ENCODE peak calls at places on chromosome 19, in six cellular contexts. Y, D, P, Z, S and L are unnamed samples.

GRCh38 chr19:49442793-49443365 is 1.6 kb upstream of the SLC17A7 start:
- DNase-seq in Y (peak), P (peak), S (peak), D (peak), Z (peak), L (peak)

GRCh38 chr19:15584541-15585115 is 30.4 kb upstream of the CYP4F8 start:
- DNase-seq in D (peak), Z (peak), Y (peak), S (peak), P (peak), L (peak)

GRCh38 chr19:10393137-10393536 is 10.2 kb downstream of the CDC37 start:
- DNase-seq in D (no peak), Y (peak), P (no peak), Z (no peak), S (peak), L (no peak)

GRCh38 chr19:10230155-10230903 is 802 bp downstream of the S1PR2 start:
- DNase-seq in P (peak), Y (peak), S (peak), Z (peak), D (peak), L (no peak)

GRCh38 chr19:18608805-18609716 is 2.5 kb upstream of the CRLF1 start:
- DNase-seq in D (no peak), S (peak), Z (no peak), P (no peak), Y (no peak), L (no peak)

GRCh38 chr19:17420267-17420924 is 549 bp downstream of the MVB12A start:
- DNase-seq in D (peak), Y (peak), S (peak), Z (peak), P (peak), L (no peak)

GRCh38 chr19:48249502-48250014 is 6.2 kb downstream of the CARD8 start:
- DNase-seq in P (no peak), Z (no peak), Y (no peak), S (no peak), D (no peak), L (no peak)

GRCh38 chr19:45179063-45179847 is 671 bp downstream of the BLOC1S3 start:
- DNase-seq in D (peak), P (no peak), S (peak), Z (no peak), Y (peak), L (peak)

GRCh38 chr19:12842511-12842910 is 4.2 kb downstream of the MAST1 start:
- DNase-seq in Z (no peak), P (no peak), Y (no peak), S (no peak), D (no peak), L (no peak)

GRCh38 chr19:9043524-9043923 is 33.3 kb upstream of the MUC16 start:
- DNase-seq in Z (no peak), S (no peak), D (peak), P (no peak), Y (no peak), L (no peak)

GRCh38 chr19:3061214-3062161 is 807 bp downstream of the TLE5 start:
- DNase-seq in Y (peak), Z (no peak), D (peak), P (no peak), S (peak), L (no peak)

GRCh38 chr19:54684537-54684936 is 21.8 kb downstream of the LILRB4 start:
- DNase-seq in Y (no peak), Z (no peak), D (peak), S (no peak), P (peak), L (peak)

GRCh38 chr19:518292-519231 is 11.3 kb downstream of the TPGS1 start:
- DNase-seq in S (no peak), Z (no peak), D (no peak), Y (peak), P (peak), L (no peak)

GRCh38 chr19:58572818-58573657 is at the start of gene MZF1:
- DNase-seq in Z (peak), D (peak), P (peak), Y (peak), S (peak), L (peak)

GRCh38 chr19:51365211-51366049 is 758 bp downstream of the ETFB start:
- DNase-seq in P (peak), Z (no peak), D (peak), Y (no peak), S (peak), L (peak)
- TF ChIP-seq CTCF in P (no peak), Z (no peak), D (peak), Y (no peak), S (peak), L (no peak)

DNA sequence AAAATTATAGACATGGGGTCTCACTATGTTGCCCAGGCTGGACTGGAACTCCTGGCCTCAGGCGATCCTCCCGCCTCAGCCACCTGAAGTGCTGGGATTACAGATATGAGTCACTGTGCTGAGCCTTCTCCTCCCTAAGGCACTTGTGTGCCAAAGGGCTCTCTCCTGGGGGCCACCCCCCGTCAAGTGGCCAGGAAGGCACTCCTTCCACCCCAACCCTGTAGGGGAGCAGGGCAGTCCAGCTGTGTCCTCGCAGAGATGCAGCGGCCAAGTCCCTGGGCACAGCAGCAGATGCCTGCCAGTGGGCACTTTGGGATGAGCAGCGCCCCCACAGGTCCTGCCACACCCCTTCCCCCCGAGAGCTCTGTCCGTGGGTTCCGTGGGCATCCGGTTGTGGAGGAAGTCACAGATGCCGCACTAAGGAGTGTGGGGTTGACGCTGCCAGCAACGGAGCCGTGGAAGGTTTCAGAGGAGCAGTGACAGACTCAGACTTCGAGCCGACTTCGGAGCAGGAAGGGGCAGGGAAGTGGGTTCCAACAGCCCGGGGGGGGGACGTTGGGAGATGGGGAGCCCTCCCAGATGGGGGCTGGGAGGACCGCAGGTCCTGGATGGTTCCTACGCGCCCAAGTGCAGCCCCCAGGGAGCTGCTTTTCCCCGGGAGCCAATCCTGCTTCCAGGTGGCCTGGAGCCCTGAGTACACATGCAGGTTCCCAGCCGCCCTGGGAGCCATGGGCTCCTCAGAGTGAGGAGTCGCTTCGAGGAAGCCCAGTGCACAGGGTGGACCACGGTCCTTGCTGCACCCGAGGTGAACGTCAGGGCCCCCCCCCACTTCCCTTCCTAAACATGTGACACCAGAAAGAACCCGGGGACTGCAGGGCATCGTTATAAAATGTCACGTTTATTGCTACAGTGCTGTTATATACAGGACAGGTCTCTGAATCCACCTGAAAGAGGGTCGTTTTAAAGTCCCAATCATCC is 3.4 kb upstream of the UQCR11 start:
- DNase-seq in Y (no peak), P (peak), S (no peak), Z (no peak), D (no peak), L (peak)
- TF ChIP-seq CTCF in Y (no peak), P (no peak), S (no peak), Z (no peak), D (no peak), L (no peak)

DNA sequence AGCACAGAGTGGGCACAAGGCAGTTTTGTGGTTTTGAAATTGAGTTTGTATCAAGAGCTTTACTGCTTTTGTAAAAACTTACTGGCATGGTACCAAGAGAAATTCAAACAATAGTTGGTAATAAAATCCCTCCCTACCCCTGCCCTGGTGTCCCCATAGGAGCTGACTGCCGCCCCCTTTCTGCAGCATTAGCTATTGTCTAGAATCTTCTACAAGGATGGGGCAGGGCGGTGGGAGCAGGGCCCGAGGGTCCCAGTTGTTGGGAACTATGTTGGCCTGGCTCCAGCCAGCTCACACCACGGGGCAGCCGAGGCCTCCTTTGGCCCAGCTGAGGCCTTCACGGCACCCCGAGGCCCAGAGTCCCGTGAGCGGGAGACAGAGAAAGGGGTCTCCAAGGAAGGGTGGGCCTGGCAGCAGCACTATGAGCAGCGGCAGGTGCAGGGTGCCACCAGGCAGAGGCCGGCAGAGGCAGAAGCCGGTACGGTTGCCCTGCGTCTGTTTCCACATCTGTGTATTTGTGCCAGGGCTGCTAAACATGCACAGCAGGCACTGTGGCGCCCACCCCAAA is 57.9 kb downstream of the KDM4B start:
- DNase-seq in P (peak), D (no peak), Z (no peak), Y (no peak), S (peak), L (no peak)
- TF ChIP-seq CTCF in P (peak), D (peak), Z (no peak), Y (no peak), S (peak), L (peak)

GRCh38 chr19:4206818-4207484 is 22.4 kb upstream of the EBI3 start:
- DNase-seq in D (peak), S (peak), Y (no peak), P (peak), Z (peak), L (peak)

GRCh38 chr19:4213116-4213515 is 16.2 kb upstream of the EBI3 start:
- DNase-seq in S (no peak), Z (no peak), P (no peak), Y (no peak), D (no peak), L (no peak)

GRCh38 chr19:4210166-4210731 is 19.1 kb upstream of the EBI3 start:
- DNase-seq in P (no peak), Y (no peak), Z (no peak), S (no peak), D (no peak), L (no peak)

GRCh38 chr19:4208385-4209094 is 20.8 kb upstream of the EBI3 start:
- DNase-seq in S (peak), Z (peak), Y (no peak), P (peak), D (peak), L (peak)
- TF ChIP-seq CTCF in S (peak), Z (peak), Y (no peak), P (peak), D (peak), L (peak)

GRCh38 chr19:1590641-1591397 is 1.8 kb downstream of the MBD3 start:
- DNase-seq in P (peak), Y (no peak), S (peak), Z (no peak), D (no peak), L (peak)
- TF ChIP-seq CTCF in P (peak), Y (no peak), S (peak), Z (peak), D (peak), L (peak)

GRCh38 chr19:5137571-5138124 is 168.7 kb downstream of the KDM4B start:
- DNase-seq in Y (peak), S (no peak), D (no peak), P (peak), Z (peak), L (no peak)
- TF ChIP-seq CTCF in Y (no peak), S (no peak), D (peak), P (peak), Z (peak), L (no peak)

GRCh38 chr19:39197808-39198207 is 1.0 kb downstream of the NCCRP1 start:
- DNase-seq in Z (peak), Y (peak), D (no peak), S (peak), P (no peak), L (no peak)
- TF ChIP-seq CTCF in Z (peak), Y (no peak), D (no peak), S (no peak), P (peak), L (peak)

GRCh38 chr19:56671613-56671994 is at the start of gene ZNF835:
- DNase-seq in Y (peak), P (peak), Z (peak), S (peak), D (peak), L (peak)
- TF ChIP-seq CTCF in Y (no peak), P (no peak), Z (no peak), S (no peak), D (no peak), L (no peak)

DNA sequence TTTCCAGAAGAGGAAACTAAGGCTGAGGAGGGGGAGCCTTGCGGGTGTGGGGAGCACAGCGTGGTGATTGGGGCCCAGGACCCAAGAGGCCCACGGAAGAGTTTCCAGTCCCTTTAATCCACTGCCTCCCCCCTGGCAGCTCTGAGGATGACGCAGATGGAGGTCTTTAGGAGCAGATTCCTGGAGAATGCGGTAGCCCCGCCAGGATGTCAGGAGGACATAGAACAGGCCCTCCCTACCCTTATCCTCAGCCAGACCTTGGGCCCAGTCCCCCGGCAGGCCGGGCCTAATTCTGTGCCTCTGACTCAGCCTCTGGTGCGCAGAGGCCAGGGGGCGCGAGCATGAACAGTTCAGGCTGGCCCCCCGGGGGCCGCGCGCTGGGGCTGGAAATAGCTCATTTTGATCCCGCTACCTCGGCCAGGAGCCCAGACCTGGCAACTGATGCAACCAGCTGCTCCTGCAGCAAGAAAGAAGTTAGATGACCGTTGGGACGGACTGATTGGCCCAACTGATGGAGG is 461 bp upstream of the HSPB6 start:
- DNase-seq in S (peak), P (peak), D (peak), Y (no peak), Z (peak), L (peak)
- TF ChIP-seq CTCF in S (no peak), P (no peak), D (no peak), Y (no peak), Z (no peak), L (no peak)